ENCODE peak calls at places on chromosomes 13 and 19, in ten cellular contexts. One of them, this sample, is unnamed.

GRCh38 chr19:48501961-48502719 is 9.5 kb downstream of the LMTK3 start:
- DNase-seq in iris pigment epithelial cell: peak
- DNase-seq in C1 segment of cervical spinal cord: no peak
- DNase-seq in ovary: no peak
- DNase-seq in stimulated activated naive CD8-positive, alpha-beta T cell treated with anti-CD3 and anti-CD28 coated beads, Interleukin-15, amount 100 ng/mL, for 72 hours: peak
- DNase-seq in stimulated activated CD4-positive, alpha-beta T cell treated with anti-CD3 and anti-CD28 coated beads, Interleukin-12 subunit alpha, Interleukin-12 subunit beta, amount 100 ng/mL, for 4 hours: peak
- DNase-seq in activated CD8-positive, alpha-beta T cell treated with anti-CD3 and anti-CD28 coated beads, Interleukin-2, amount 10 ng/mL, durations not matched to agents 7 days and 5 days: peak
- DNase-seq in pons: peak
- DNase-seq in tibial nerve: no peak
- DNase-seq in amniotic stem cell: no peak
- DNase-seq in this sample: peak

GRCh38 chr13:110538632-110539031 is 22.9 kb downstream of the RAB20 start:
- DNase-seq in iris pigment epithelial cell: no peak
- DNase-seq in C1 segment of cervical spinal cord: no peak
- DNase-seq in ovary: peak
- DNase-seq in stimulated activated naive CD8-positive, alpha-beta T cell treated with anti-CD3 and anti-CD28 coated beads, Interleukin-15, amount 100 ng/mL, for 72 hours: no peak
- DNase-seq in stimulated activated CD4-positive, alpha-beta T cell treated with anti-CD3 and anti-CD28 coated beads, Interleukin-12 subunit alpha, Interleukin-12 subunit beta, amount 100 ng/mL, for 4 hours: no peak
- DNase-seq in activated CD8-positive, alpha-beta T cell treated with anti-CD3 and anti-CD28 coated beads, Interleukin-2, amount 10 ng/mL, durations not matched to agents 7 days and 5 days: no peak
- DNase-seq in pons: no peak
- DNase-seq in tibial nerve: peak
- DNase-seq in amniotic stem cell: no peak
- DNase-seq in this sample: no peak

GRCh38 chr19:41956621-41957020 is 2.5 kb downstream of the RABAC1 start:
- DNase-seq in iris pigment epithelial cell: no peak
- DNase-seq in C1 segment of cervical spinal cord: no peak
- DNase-seq in ovary: no peak
- DNase-seq in stimulated activated naive CD8-positive, alpha-beta T cell treated with anti-CD3 and anti-CD28 coated beads, Interleukin-15, amount 100 ng/mL, for 72 hours: no peak
- DNase-seq in stimulated activated CD4-positive, alpha-beta T cell treated with anti-CD3 and anti-CD28 coated beads, Interleukin-12 subunit alpha, Interleukin-12 subunit beta, amount 100 ng/mL, for 4 hours: no peak
- DNase-seq in activated CD8-positive, alpha-beta T cell treated with anti-CD3 and anti-CD28 coated beads, Interleukin-2, amount 10 ng/mL, durations not matched to agents 7 days and 5 days: no peak
- DNase-seq in pons: no peak
- DNase-seq in tibial nerve: no peak
- DNase-seq in amniotic stem cell: no peak
- DNase-seq in this sample: no peak

GRCh38 chr13:24159362-24159761 is 1.2 kb upstream of the SPATA13 start:
- DNase-seq in iris pigment epithelial cell: no peak
- DNase-seq in C1 segment of cervical spinal cord: no peak
- DNase-seq in ovary: no peak
- DNase-seq in stimulated activated naive CD8-positive, alpha-beta T cell treated with anti-CD3 and anti-CD28 coated beads, Interleukin-15, amount 100 ng/mL, for 72 hours: no peak
- DNase-seq in stimulated activated CD4-positive, alpha-beta T cell treated with anti-CD3 and anti-CD28 coated beads, Interleukin-12 subunit alpha, Interleukin-12 subunit beta, amount 100 ng/mL, for 4 hours: no peak
- DNase-seq in activated CD8-positive, alpha-beta T cell treated with anti-CD3 and anti-CD28 coated beads, Interleukin-2, amount 10 ng/mL, durations not matched to agents 7 days and 5 days: no peak
- DNase-seq in pons: no peak
- DNase-seq in tibial nerve: no peak
- DNase-seq in amniotic stem cell: no peak
- DNase-seq in this sample: no peak

GRCh38 chr13:93080166-93080565 is 146.4 kb upstream of the GPC6 start:
- DNase-seq in iris pigment epithelial cell: no peak
- DNase-seq in C1 segment of cervical spinal cord: no peak
- DNase-seq in ovary: no peak
- DNase-seq in stimulated activated naive CD8-positive, alpha-beta T cell treated with anti-CD3 and anti-CD28 coated beads, Interleukin-15, amount 100 ng/mL, for 72 hours: no peak
- DNase-seq in stimulated activated CD4-positive, alpha-beta T cell treated with anti-CD3 and anti-CD28 coated beads, Interleukin-12 subunit alpha, Interleukin-12 subunit beta, amount 100 ng/mL, for 4 hours: no peak
- DNase-seq in activated CD8-positive, alpha-beta T cell treated with anti-CD3 and anti-CD28 coated beads, Interleukin-2, amount 10 ng/mL, durations not matched to agents 7 days and 5 days: no peak
- DNase-seq in pons: no peak
- DNase-seq in tibial nerve: no peak
- DNase-seq in amniotic stem cell: no peak
- DNase-seq in this sample: no peak

GRCh38 chr19:19900124-19900523 is 622 bp upstream of the ZNF93 start:
- DNase-seq in iris pigment epithelial cell: peak
- DNase-seq in C1 segment of cervical spinal cord: no peak
- DNase-seq in ovary: no peak
- DNase-seq in stimulated activated naive CD8-positive, alpha-beta T cell treated with anti-CD3 and anti-CD28 coated beads, Interleukin-15, amount 100 ng/mL, for 72 hours: no peak
- DNase-seq in stimulated activated CD4-positive, alpha-beta T cell treated with anti-CD3 and anti-CD28 coated beads, Interleukin-12 subunit alpha, Interleukin-12 subunit beta, amount 100 ng/mL, for 4 hours: no peak
- DNase-seq in activated CD8-positive, alpha-beta T cell treated with anti-CD3 and anti-CD28 coated beads, Interleukin-2, amount 10 ng/mL, durations not matched to agents 7 days and 5 days: peak
- DNase-seq in pons: no peak
- DNase-seq in tibial nerve: no peak
- DNase-seq in amniotic stem cell: peak
- DNase-seq in this sample: no peak

GRCh38 chr19:13090511-13091231 is 12.0 kb downstream of the LYL1 start:
- DNase-seq in iris pigment epithelial cell: no peak
- DNase-seq in C1 segment of cervical spinal cord: no peak
- DNase-seq in ovary: peak
- DNase-seq in stimulated activated naive CD8-positive, alpha-beta T cell treated with anti-CD3 and anti-CD28 coated beads, Interleukin-15, amount 100 ng/mL, for 72 hours: no peak
- DNase-seq in stimulated activated CD4-positive, alpha-beta T cell treated with anti-CD3 and anti-CD28 coated beads, Interleukin-12 subunit alpha, Interleukin-12 subunit beta, amount 100 ng/mL, for 4 hours: no peak
- DNase-seq in activated CD8-positive, alpha-beta T cell treated with anti-CD3 and anti-CD28 coated beads, Interleukin-2, amount 10 ng/mL, durations not matched to agents 7 days and 5 days: no peak
- DNase-seq in pons: no peak
- DNase-seq in tibial nerve: no peak
- DNase-seq in amniotic stem cell: no peak
- DNase-seq in this sample: no peak

GRCh38 chr13:113763961-113764792 is 5.2 kb downstream of the TMEM255B start:
- DNase-seq in iris pigment epithelial cell: no peak
- DNase-seq in C1 segment of cervical spinal cord: no peak
- DNase-seq in ovary: no peak
- DNase-seq in stimulated activated naive CD8-positive, alpha-beta T cell treated with anti-CD3 and anti-CD28 coated beads, Interleukin-15, amount 100 ng/mL, for 72 hours: no peak
- DNase-seq in stimulated activated CD4-positive, alpha-beta T cell treated with anti-CD3 and anti-CD28 coated beads, Interleukin-12 subunit alpha, Interleukin-12 subunit beta, amount 100 ng/mL, for 4 hours: no peak
- DNase-seq in activated CD8-positive, alpha-beta T cell treated with anti-CD3 and anti-CD28 coated beads, Interleukin-2, amount 10 ng/mL, durations not matched to agents 7 days and 5 days: no peak
- DNase-seq in pons: no peak
- DNase-seq in tibial nerve: no peak
- DNase-seq in amniotic stem cell: no peak
- DNase-seq in this sample: no peak

GRCh38 chr13:74145249-74145970 is 11.2 kb upstream of the KLF12 start:
- DNase-seq in iris pigment epithelial cell: peak
- DNase-seq in C1 segment of cervical spinal cord: no peak
- DNase-seq in ovary: no peak
- DNase-seq in stimulated activated naive CD8-positive, alpha-beta T cell treated with anti-CD3 and anti-CD28 coated beads, Interleukin-15, amount 100 ng/mL, for 72 hours: no peak
- DNase-seq in stimulated activated CD4-positive, alpha-beta T cell treated with anti-CD3 and anti-CD28 coated beads, Interleukin-12 subunit alpha, Interleukin-12 subunit beta, amount 100 ng/mL, for 4 hours: no peak
- DNase-seq in activated CD8-positive, alpha-beta T cell treated with anti-CD3 and anti-CD28 coated beads, Interleukin-2, amount 10 ng/mL, durations not matched to agents 7 days and 5 days: no peak
- DNase-seq in pons: no peak
- DNase-seq in tibial nerve: no peak
- DNase-seq in amniotic stem cell: no peak
- DNase-seq in this sample: no peak

GRCh38 chr19:46015961-46016425 is 6.9 kb downstream of the PGLYRP1 start:
- DNase-seq in iris pigment epithelial cell: no peak
- DNase-seq in C1 segment of cervical spinal cord: no peak
- DNase-seq in ovary: no peak
- DNase-seq in stimulated activated naive CD8-positive, alpha-beta T cell treated with anti-CD3 and anti-CD28 coated beads, Interleukin-15, amount 100 ng/mL, for 72 hours: peak
- DNase-seq in stimulated activated CD4-positive, alpha-beta T cell treated with anti-CD3 and anti-CD28 coated beads, Interleukin-12 subunit alpha, Interleukin-12 subunit beta, amount 100 ng/mL, for 4 hours: peak
- DNase-seq in activated CD8-positive, alpha-beta T cell treated with anti-CD3 and anti-CD28 coated beads, Interleukin-2, amount 10 ng/mL, durations not matched to agents 7 days and 5 days: peak
- DNase-seq in pons: no peak
- DNase-seq in tibial nerve: no peak
- DNase-seq in amniotic stem cell: no peak
- DNase-seq in this sample: no peak

GRCh38 chr19:57406516-57407123 is 4.3 kb upstream of the ZNF17 start:
- DNase-seq in iris pigment epithelial cell: peak
- DNase-seq in C1 segment of cervical spinal cord: no peak
- DNase-seq in ovary: no peak
- DNase-seq in stimulated activated naive CD8-positive, alpha-beta T cell treated with anti-CD3 and anti-CD28 coated beads, Interleukin-15, amount 100 ng/mL, for 72 hours: peak
- DNase-seq in stimulated activated CD4-positive, alpha-beta T cell treated with anti-CD3 and anti-CD28 coated beads, Interleukin-12 subunit alpha, Interleukin-12 subunit beta, amount 100 ng/mL, for 4 hours: peak
- DNase-seq in activated CD8-positive, alpha-beta T cell treated with anti-CD3 and anti-CD28 coated beads, Interleukin-2, amount 10 ng/mL, durations not matched to agents 7 days and 5 days: peak
- DNase-seq in pons: no peak
- DNase-seq in tibial nerve: no peak
- DNase-seq in amniotic stem cell: peak
- DNase-seq in this sample: peak

This sample was measured in GM19239.